ENCODE peak calls at places on chromosomes 1 and 21, in ten cellular contexts. A, B, K, Y, E, N, G, I, Q and O are unnamed samples.

GRCh38 chr1:202934755-202935154 is 7.7 kb upstream of the KLHL12 start:
- DNase-seq in N (no peak), G (no peak), A (no peak), I (no peak), E (no peak), Q (no peak), K (no peak), B (no peak), Y (no peak), O (no peak)

GRCh38 chr1:77686784-77687518 is 4.5 kb upstream of the ZZZ3 start:
- DNase-seq in I (no peak), A (peak; percentile 70), Q (no peak), E (peak; percentile 37), G (no peak), Y (no peak), N (no peak), B (no peak), K (no peak), O (no peak)

GRCh38 chr1:163799190-163799805 is 477.5 kb downstream of the NUF2 start:
- DNase-seq in N (peak; percentile 8), B (no peak), K (no peak), E (no peak), Y (no peak), G (no peak), I (no peak), A (no peak), Q (no peak), O (no peak)

GRCh38 chr21:30101967-30102366 is 64.6 kb downstream of the CLDN17 start:
- DNase-seq in N (no peak), G (no peak), E (no peak), Y (no peak), B (no peak), K (no peak), Q (no peak), A (no peak), I (no peak), O (no peak)

GRCh38 chr1:119773711-119774241 is 5.1 kb upstream of the HMGCS2 start:
- DNase-seq in K (no peak), N (no peak), E (peak; percentile 89), Y (no peak), B (no peak), I (no peak), G (no peak), A (no peak), Q (no peak), O (no peak)

GRCh38 chr1:190205713-190206112 is 272.0 kb downstream of the BRINP3 start:
- DNase-seq in K (no peak), Y (no peak), E (no peak), I (no peak), N (no peak), G (no peak), B (no peak), A (no peak), Q (no peak), O (no peak)

GRCh38 chr1:23801338-23801748 is 789 bp upstream of the GALE start:
- DNase-seq in B (no peak), Q (no peak), E (no peak), G (no peak), N (peak; percentile 55), Y (no peak), I (no peak), K (no peak), A (no peak), O (no peak)

GRCh38 chr1:245807306-245807705 is 652.5 kb downstream of the KIF26B start:
- DNase-seq in B (peak; percentile 81), Y (no peak), E (no peak), G (no peak), I (no peak), N (peak; percentile 10), Q (peak; percentile 75), A (no peak), K (no peak), O (peak; percentile 68)

GRCh38 chr1:118993712-118994049 is 5.5 kb upstream of the TBX15 start:
- DNase-seq in G (no peak), B (peak; percentile 68), N (no peak), I (no peak), A (no peak), E (no peak), Y (no peak), Q (peak; percentile 4), K (no peak), O (no peak)

GRCh38 chr1:45365051-45365450 is 24.8 kb upstream of the MUTYH start:
- DNase-seq in Q (no peak), Y (no peak), B (no peak), A (no peak), G (no peak), K (no peak), E (peak; percentile 73), N (no peak), I (no peak), O (no peak)

GRCh38 chr1:234719454-234720258 is 109.7 kb upstream of the IRF2BP2 start:
- DNase-seq in G (no peak), B (no peak), Y (no peak), N (peak; percentile 58), Q (no peak), I (no peak), E (no peak), K (no peak), A (no peak), O (no peak)

GRCh38 chr1:234713859-234714258 is 103.9 kb upstream of the IRF2BP2 start:
- DNase-seq in I (no peak), G (no peak), Y (no peak), A (no peak), N (no peak), K (no peak), E (no peak), Q (no peak), B (no peak), O (no peak)

GRCh38 chr1:234718509-234719453 is 108.8 kb upstream of the IRF2BP2 start:
- DNase-seq in K (no peak), B (no peak), Q (no peak), E (no peak), G (no peak), A (no peak), Y (no peak), I (no peak), N (no peak), O (no peak)

GRCh38 chr1:234715252-234715945 is 105.4 kb upstream of the IRF2BP2 start:
- DNase-seq in E (no peak), N (no peak), G (no peak), I (no peak), A (no peak), Y (no peak), K (no peak), B (no peak), Q (no peak), O (no peak)

DNA sequence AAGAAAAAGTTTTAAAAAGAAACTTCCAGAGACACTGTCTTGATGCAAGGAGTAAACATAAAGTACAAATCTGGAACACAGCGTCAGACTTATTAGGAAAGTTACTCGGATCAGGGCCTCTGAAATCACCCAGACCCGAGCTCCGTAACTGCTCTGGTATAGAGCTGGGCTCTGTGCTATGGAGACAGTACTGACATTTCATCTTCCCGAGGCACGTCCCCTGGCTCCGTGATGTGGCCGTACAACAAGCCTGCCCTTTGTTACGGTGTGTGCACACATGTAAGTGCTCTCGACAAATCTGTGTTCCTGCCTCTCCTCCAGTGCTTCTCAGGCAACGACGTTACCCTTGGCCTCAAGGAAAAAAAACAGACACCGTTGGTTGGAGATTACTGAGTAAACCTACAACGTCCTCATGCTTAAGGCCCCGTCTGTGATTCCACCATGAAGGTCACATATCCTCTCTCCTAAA is 107.0 kb upstream of the IRF2BP2 start:
- DNase-seq in B (no peak), A (no peak), N (no peak), K (no peak), Y (no peak), G (peak; percentile 60), I (no peak), Q (no peak), E (no peak), O (no peak)
- H3K27ac ChIP-seq in B (no peak overlapping the region), A (peak overlapping the region; percentile 98), N (peak overlapping the region; percentile 96), K (no peak overlapping the region), Y (no peak overlapping the region), G (peak overlapping the region; percentile 69), I (no peak overlapping the region), Q (no peak overlapping the region), E (no peak overlapping the region), O (peak overlapping the region; percentile 37)

GRCh38 chr1:207321045-207321789 is at the start of gene CD55:
- DNase-seq in Q (peak; percentile 96), B (peak; percentile 95), A (peak; percentile 99), E (peak; percentile 95), N (peak; percentile 97), I (peak; percentile 99), K (peak; percentile 100), G (peak; percentile 99), Y (peak; percentile 98), O (peak; percentile 99)
- H3K4me3 ChIP-seq in Q (peak within 1 kb of the TSS; percentile 87), B (peak within 1 kb of the TSS; percentile 78), A (peak within 1 kb of the TSS; percentile 90), E (peak within 1 kb of the TSS; percentile 71), N (peak within 1 kb of the TSS; percentile 72), I (peak within 1 kb of the TSS; percentile 98), K (peak within 1 kb of the TSS; percentile 100), G (peak within 1 kb of the TSS; percentile 87), Y (peak within 1 kb of the TSS; percentile 77), O (peak within 1 kb of the TSS; percentile 98)

DNA sequence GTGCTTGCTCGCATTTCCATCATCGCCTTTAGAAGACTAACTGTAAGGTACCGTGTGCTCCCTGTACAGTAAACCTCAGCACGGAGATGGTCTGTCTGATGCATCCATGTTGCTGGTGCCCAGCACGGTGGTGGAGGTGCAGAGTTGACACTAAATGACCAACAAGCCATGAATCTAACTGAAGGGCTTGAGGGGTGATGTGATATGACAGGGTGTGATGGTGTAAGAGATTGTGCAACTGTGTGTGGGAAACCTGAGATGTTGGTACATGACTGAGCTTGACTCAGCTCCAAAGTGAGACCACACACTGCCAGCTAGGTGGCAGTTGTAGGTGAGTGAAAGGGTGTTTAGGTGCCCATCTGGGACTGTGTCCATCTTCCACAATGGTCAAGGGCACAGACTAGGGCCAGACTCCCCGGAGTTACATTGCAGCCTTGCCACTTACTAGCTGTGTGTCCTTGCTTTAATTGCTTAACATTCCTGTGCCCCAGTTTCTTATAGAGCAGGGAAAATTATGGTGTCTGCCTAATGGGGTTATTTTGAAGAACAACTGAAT is 21.4 kb downstream of the SLC2A1 start:
- DNase-seq in Y (no peak), E (no peak), B (no peak), I (no peak), K (no peak), Q (no peak), G (peak; percentile 30), N (no peak), A (no peak), O (no peak)
- H3K36me3 ChIP-seq in Y (peaks cover 17% of the 10 kb centered on the region), E (peaks cover 10% of the 10 kb centered on the region), B (peaks cover 48% of the 10 kb centered on the region), I (peaks cover 20% of the 10 kb centered on the region), K (peaks cover 26% of the 10 kb centered on the region), Q (peaks cover 93% of the 10 kb centered on the region), G (no peaks in the 10 kb centered on the region), N (no peaks in the 10 kb centered on the region), A (peaks cover 2% of the 10 kb centered on the region), O (peaks cover 4% of the 10 kb centered on the region)

DNA sequence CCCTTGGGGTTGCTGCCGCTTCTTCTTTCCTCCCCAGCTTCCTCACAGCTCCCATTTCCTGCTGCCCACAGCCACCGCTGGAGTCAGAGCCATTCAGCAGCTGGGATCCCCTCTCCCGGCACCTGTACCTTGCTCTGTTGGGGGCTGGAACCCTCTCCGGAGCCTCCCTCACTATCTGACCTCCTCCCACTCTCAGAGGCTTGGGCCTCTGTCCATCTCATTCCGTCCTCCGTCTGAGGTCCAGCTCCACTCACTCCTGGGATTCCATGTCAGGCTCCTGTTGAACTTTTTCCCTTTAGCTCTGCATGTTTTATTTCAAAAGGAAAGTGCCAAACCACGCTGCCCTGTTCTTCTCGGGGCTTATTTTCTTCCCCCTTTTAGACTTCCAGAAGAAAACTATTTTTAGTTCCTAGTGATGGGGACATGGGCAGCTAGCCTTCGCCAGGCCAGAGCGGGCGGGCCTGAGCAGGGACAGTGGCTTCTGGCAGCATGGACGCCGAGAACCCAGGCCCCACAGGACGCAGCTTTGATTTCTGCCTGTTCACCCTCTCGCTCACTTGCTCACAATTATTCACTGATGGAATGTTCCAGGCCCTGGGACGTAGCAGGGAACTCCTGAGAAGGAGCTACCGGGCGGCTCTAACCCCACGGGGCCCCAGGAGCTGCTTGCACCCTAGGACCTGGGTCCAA is 79.2 kb downstream of the ARHGEF10L start:
- DNase-seq in Y (no peak), K (no peak), N (no peak), A (no peak), G (no peak), I (no peak), E (no peak), Q (no peak), B (no peak), O (no peak)
- H3K27ac ChIP-seq in Y (no peak overlapping the region), K (no peak overlapping the region), N (no peak overlapping the region), A (peak overlapping the region; percentile 8), G (peak overlapping the region; percentile 75), I (no peak overlapping the region), E (no peak overlapping the region), Q (no peak overlapping the region), B (no peak overlapping the region), O (peak overlapping the region; percentile 54)